ENCODE peak calls at places on chromosomes 3 and 15, in eight cellular contexts. I, S, B, C, Q, R, H and L are unnamed samples.

GRCh38 chr3:130849111-130849552 is 44.8 kb upstream of the ATP2C1 start:
- DNase-seq in I (peak), S (no peak), B (no peak), C (no peak), Q (no peak), R (no peak), H (no peak), L (no peak)

GRCh38 chr3:13596426-13597205 is 47.7 kb downstream of the FBLN2 start:
- DNase-seq in I (no peak), S (no peak), B (no peak), C (no peak), Q (no peak), R (no peak), H (no peak), L (no peak)

GRCh38 chr15:64232400-64232799 is 69.6 kb upstream of the PPIB start:
- DNase-seq in I (no peak), S (no peak), B (peak), C (no peak), Q (no peak), R (no peak), H (no peak), L (peak)

GRCh38 chr3:144341461-144341860 is 369.8 kb downstream of the DIPK2A start:
- DNase-seq in I (no peak), S (no peak), B (no peak), C (no peak), Q (no peak), R (no peak), H (no peak), L (no peak)

GRCh38 chr15:39869858-39870515 is 50.1 kb downstream of the GPR176 start:
- DNase-seq in I (no peak), S (no peak), B (no peak), C (no peak), Q (no peak), R (no peak), H (no peak), L (peak)

GRCh38 chr3:187150599-187150998 is 11.3 kb upstream of the RPL39L start:
- DNase-seq in I (no peak), S (no peak), B (no peak), C (no peak), Q (peak), R (peak), H (no peak), L (no peak)

GRCh38 chr3:123693584-123693983 is 108.7 kb upstream of the HACD2 start:
- DNase-seq in I (no peak), S (no peak), B (no peak), C (no peak), Q (no peak), R (no peak), H (no peak), L (no peak)

GRCh38 chr15:84991313-84991712 is 9.7 kb downstream of the PDE8A start:
- DNase-seq in I (no peak), S (no peak), B (no peak), C (no peak), Q (no peak), R (no peak), H (no peak), L (no peak)

GRCh38 chr3:168696119-168696518 is 600.4 kb upstream of the GOLIM4 start:
- DNase-seq in I (no peak), S (no peak), B (no peak), C (no peak), Q (no peak), R (no peak), H (no peak), L (no peak)

GRCh38 chr3:159775372-159775961 is 213.2 kb upstream of the IL12A start:
- DNase-seq in I (no peak), S (peak), B (peak), C (peak), Q (peak), R (peak), H (no peak), L (peak)

GRCh38 chr3:139518926-139519842 is 20.4 kb downstream of the RBP1 start:
- DNase-seq in I (no peak), S (no peak), B (no peak), C (no peak), Q (no peak), R (no peak), H (no peak), L (no peak)

GRCh38 chr3:15858547-15859506 is 61.0 kb upstream of the ANKRD28 start:
- DNase-seq in I (peak), S (no peak), B (no peak), C (peak), Q (peak), R (peak), H (no peak), L (peak)

GRCh38 chr3:126136428-126137220 is 43.8 kb downstream of the ALDH1L1 start:
- DNase-seq in I (no peak), S (no peak), B (no peak), C (no peak), Q (no peak), R (no peak), H (no peak), L (no peak)

GRCh38 chr3:125245521-125245920 is 33.0 kb upstream of the SLC12A8 start:
- DNase-seq in I (no peak), S (no peak), B (peak), C (no peak), Q (no peak), R (no peak), H (no peak), L (no peak)

GRCh38 chr15:35557544-35557943 is 11.6 kb upstream of the DPH6 start:
- DNase-seq in I (no peak), S (no peak), B (peak), C (no peak), Q (peak), R (no peak), H (peak), L (peak)

GRCh38 chr3:150331978-150332568 is 76.0 kb upstream of the TSC22D2 start:
- DNase-seq in I (no peak), S (no peak), B (no peak), C (no peak), Q (no peak), R (no peak), H (no peak), L (no peak)

GRCh38 chr15:50134524-50135024 is 15.5 kb upstream of the ATP8B4 start:
- DNase-seq in I (no peak), S (no peak), B (peak), C (no peak), Q (no peak), R (no peak), H (peak), L (peak)

GRCh38 chr3:194300392-194300758 is 50.8 kb downstream of the CPN2 start:
- DNase-seq in I (no peak), S (no peak), B (peak), C (no peak), Q (no peak), R (peak), H (no peak), L (peak)

GRCh38 chr3:43707998-43708397 is 17.3 kb downstream of the ABHD5 start:
- DNase-seq in I (no peak), S (no peak), B (peak), C (no peak), Q (peak), R (no peak), H (peak), L (peak)

GRCh38 chr15:99440551-99441426 is 125.0 kb upstream of the MEF2A start:
- DNase-seq in I (no peak), S (no peak), B (no peak), C (no peak), Q (no peak), R (no peak), H (no peak), L (no peak)

GRCh38 chr15:88250826-88251225 is 5.7 kb downstream of the NTRK3 start:
- DNase-seq in I (no peak), S (no peak), B (no peak), C (no peak), Q (no peak), R (no peak), H (no peak), L (no peak)
- H3K4me3 ChIP-seq in I (no peak), S (no peak), B (no peak), C (no peak), Q (no peak), R (no peak), H (no peak), L (no peak)

DNA sequence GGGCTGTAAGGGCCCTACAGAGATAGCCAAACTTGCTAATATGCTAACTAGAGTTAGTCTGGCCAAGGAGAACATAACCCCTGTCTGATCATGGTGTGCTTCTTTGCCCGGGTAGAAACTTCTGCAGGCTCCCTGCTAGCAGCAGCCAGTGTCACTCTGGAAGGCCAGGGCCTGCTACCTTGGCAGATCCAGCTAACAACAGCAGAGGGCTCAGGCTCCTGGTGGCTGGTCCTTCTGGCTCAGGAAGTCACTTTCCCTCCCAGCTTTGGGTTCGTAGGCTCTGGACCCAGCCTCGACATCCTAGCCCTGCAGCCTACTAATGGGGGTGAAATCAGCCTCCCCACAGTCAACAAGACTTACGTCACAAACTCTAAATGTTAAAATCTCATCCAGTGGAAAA is 373.7 kb upstream of the RGMA start:
- DNase-seq in I (no peak), S (no peak), B (no peak), C (no peak), Q (no peak), R (no peak), H (no peak), L (no peak)
- TF ChIP-seq CTCF in I (no peak), S (no peak), B (no peak), C (no peak), Q (no peak), R (peak), H (no peak), L (no peak)

GRCh38 chr3:21750831-21751391 is at the start of gene ZNF385D:
- DNase-seq in I (no peak), S (peak), B (peak), C (no peak), Q (no peak), R (peak), H (no peak), L (peak)

GRCh38 chr3:21750291-21750690 is 719 bp downstream of the ZNF385D start:
- DNase-seq in I (no peak), S (no peak), B (peak), C (no peak), Q (no peak), R (peak), H (no peak), L (no peak)

GRCh38 chr3:21751891-21752290 is 881 bp upstream of the ZNF385D start:
- DNase-seq in I (no peak), S (no peak), B (no peak), C (no peak), Q (no peak), R (no peak), H (no peak), L (no peak)

GRCh38 chr3:21745971-21746370 is 5.0 kb downstream of the ZNF385D start:
- DNase-seq in I (no peak), S (no peak), B (peak), C (no peak), Q (no peak), R (no peak), H (no peak), L (peak)

GRCh38 chr3:21747376-21747775 is 3.6 kb downstream of the ZNF385D start:
- DNase-seq in I (no peak), S (no peak), B (peak), C (no peak), Q (no peak), R (no peak), H (no peak), L (peak)
- H3K4me3 ChIP-seq in I (no peak), S (peak), B (no peak), C (no peak), Q (no peak), R (no peak), H (no peak), L (no peak)

GRCh38 chr3:62237296-62237948 is 135.9 kb downstream of the FEZF2 start:
- DNase-seq in I (no peak), S (no peak), B (no peak), C (no peak), Q (no peak), R (no peak), H (no peak), L (no peak)

GRCh38 chr3:62229201-62229600 is 144.1 kb downstream of the FEZF2 start:
- DNase-seq in I (no peak), S (no peak), B (no peak), C (no peak), Q (no peak), R (peak), H (no peak), L (no peak)

GRCh38 chr3:62228467-62228866 is 144.9 kb downstream of the FEZF2 start:
- DNase-seq in I (no peak), S (no peak), B (no peak), C (no peak), Q (no peak), R (no peak), H (no peak), L (no peak)

GRCh38 chr3:62229908-62230307 is 143.4 kb downstream of the FEZF2 start:
- DNase-seq in I (no peak), S (no peak), B (no peak), C (no peak), Q (peak), R (peak), H (no peak), L (no peak)

GRCh38 chr3:62233065-62233464 is 140.3 kb downstream of the FEZF2 start:
- DNase-seq in I (no peak), S (no peak), B (no peak), C (no peak), Q (no peak), R (peak), H (no peak), L (no peak)
- TF ChIP-seq CTCF in I (no peak), S (no peak), B (no peak), C (no peak), Q (no peak), R (peak), H (no peak), L (no peak)

GRCh38 chr3:99931059-99931458 is 113.4 kb downstream of the CMSS1 start:
- DNase-seq in I (no peak), S (no peak), B (no peak), C (no peak), Q (no peak), R (no peak), H (no peak), L (no peak)

GRCh38 chr3:99939834-99940233 is 122.2 kb downstream of the CMSS1 start:
- DNase-seq in I (no peak), S (no peak), B (no peak), C (no peak), Q (no peak), R (no peak), H (no peak), L (no peak)

GRCh38 chr3:99933971-99934750 is 116.5 kb downstream of the CMSS1 start:
- DNase-seq in I (no peak), S (no peak), B (no peak), C (no peak), Q (no peak), R (no peak), H (no peak), L (no peak)

GRCh38 chr3:99938270-99938955 is 120.8 kb downstream of the CMSS1 start:
- DNase-seq in I (no peak), S (no peak), B (peak), C (no peak), Q (no peak), R (no peak), H (no peak), L (no peak)

DNA sequence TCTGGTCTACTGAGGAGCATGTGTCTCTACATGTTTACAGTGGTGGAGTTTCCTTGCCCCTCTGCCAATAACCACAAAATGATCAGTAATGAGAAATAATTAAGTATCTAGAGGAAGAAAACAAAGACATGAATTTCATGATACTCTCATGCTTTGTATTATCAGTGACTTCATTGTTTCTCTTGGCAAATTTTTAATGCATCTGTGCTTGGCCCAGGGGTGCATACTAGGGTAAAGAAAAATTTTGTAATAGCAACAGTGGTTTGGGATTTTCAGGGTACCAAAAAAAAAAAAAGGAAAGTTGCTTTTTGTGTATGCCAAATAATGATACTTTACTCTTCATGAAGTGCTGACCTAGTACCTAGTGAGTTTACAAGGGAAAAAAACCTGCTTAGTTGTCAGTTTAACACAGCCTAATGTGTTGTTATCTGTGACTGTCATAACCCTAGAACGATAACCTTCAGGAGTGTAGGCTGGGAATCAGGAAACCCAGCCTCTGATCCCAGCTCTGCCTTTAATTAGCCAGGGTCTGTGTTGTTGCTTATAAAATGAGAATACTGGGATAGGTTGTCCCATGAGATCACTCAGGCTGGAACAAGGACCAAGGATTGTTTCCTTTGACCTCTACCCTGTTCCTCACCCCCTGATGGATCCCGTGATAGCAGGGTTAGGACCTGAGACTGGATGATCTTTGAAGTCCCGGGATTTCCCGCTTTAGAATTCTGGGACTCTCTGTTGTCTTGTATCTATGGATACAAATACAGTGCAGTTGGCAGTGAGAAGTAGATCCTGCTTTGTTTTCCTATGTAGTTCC is 117.5 kb downstream of the CMSS1 start:
- DNase-seq in I (no peak), S (no peak), B (no peak), C (no peak), Q (no peak), R (no peak), H (no peak), L (peak)
- H3K4me3 ChIP-seq in I (no peak), S (no peak), B (no peak), C (no peak), Q (no peak), R (no peak), H (no peak), L (no peak)

GRCh38 chr15:88242586-88242985 is 14.0 kb downstream of the NTRK3 start:
- DNase-seq in I (no peak), S (no peak), B (no peak), C (no peak), Q (no peak), R (no peak), H (no peak), L (no peak)

GRCh38 chr15:88241461-88241860 is 15.1 kb downstream of the NTRK3 start:
- DNase-seq in I (no peak), S (no peak), B (no peak), C (no peak), Q (no peak), R (no peak), H (no peak), L (no peak)

GRCh38 chr15:88243156-88243555 is 13.4 kb downstream of the NTRK3 start:
- DNase-seq in I (no peak), S (no peak), B (no peak), C (no peak), Q (no peak), R (no peak), H (no peak), L (no peak)

GRCh38 chr15:88238618-88239430 is 17.7 kb downstream of the NTRK3 start:
- DNase-seq in I (no peak), S (no peak), B (peak), C (no peak), Q (no peak), R (no peak), H (peak), L (peak)

DNA sequence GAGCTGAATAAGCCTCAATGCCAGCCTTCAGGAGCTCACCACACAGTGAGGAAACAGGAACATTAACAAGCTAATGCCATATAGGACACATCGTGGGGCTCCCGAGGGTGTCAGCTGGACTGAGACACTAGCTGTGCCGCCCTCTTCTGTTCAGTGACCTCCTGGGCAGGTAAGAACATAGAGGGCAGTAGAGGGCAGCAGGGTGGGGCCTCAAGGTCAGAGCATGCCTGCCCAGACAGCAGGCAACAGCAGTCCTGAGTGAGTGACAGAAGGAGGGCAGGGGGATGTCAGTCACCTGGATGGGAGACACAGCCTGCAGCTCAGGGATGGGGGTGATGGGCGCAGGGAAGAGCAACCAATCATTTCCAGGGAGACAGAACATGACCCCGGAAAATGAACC is 15.5 kb downstream of the NTRK3 start:
- DNase-seq in I (no peak), S (no peak), B (no peak), C (no peak), Q (no peak), R (peak), H (no peak), L (no peak)
- TF ChIP-seq CTCF in I (peak), S (no peak), B (no peak), C (no peak), Q (no peak), R (peak), H (no peak), L (no peak)

GRCh38 chr3:39542588-39542988 is 75.1 kb downstream of the MOBP start:
- DNase-seq in I (peak), S (no peak), B (no peak), C (no peak), Q (no peak), R (no peak), H (no peak), L (no peak)

GRCh38 chr3:39540162-39540921 is 72.9 kb downstream of the MOBP start:
- DNase-seq in I (no peak), S (no peak), B (no peak), C (no peak), Q (no peak), R (no peak), H (no peak), L (no peak)

GRCh38 chr3:39541917-39542329 is 74.4 kb downstream of the MOBP start:
- DNase-seq in I (no peak), S (no peak), B (peak), C (no peak), Q (peak), R (peak), H (no peak), L (peak)

DNA sequence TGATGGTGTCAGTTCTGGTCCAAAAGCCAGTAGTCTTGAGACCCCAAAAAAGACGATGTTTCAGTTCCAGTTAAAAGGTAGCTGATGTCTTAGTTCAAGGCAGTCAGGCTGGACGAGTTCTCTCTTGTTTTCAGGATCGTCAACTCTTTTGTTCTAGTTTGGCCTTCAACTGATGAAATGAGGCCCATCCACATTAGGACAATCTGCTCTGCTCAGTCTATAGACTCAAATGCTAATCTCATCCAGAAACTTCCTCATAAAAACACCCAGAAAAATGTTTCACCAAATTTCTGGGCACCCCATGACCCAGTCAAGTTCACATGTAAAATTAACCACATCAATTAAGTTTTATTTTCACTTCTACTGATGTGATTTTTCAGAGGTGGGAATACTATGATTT is 74.0 kb downstream of the MOBP start:
- DNase-seq in I (no peak), S (no peak), B (no peak), C (no peak), Q (no peak), R (no peak), H (no peak), L (no peak)
- H3K4me3 ChIP-seq in I (no peak), S (no peak), B (no peak), C (no peak), Q (no peak), R (no peak), H (no peak), L (no peak)

GRCh38 chr3:84820126-84820525 is 138.7 kb upstream of the CADM2 start:
- DNase-seq in I (no peak), S (no peak), B (no peak), C (no peak), Q (no peak), R (no peak), H (no peak), L (no peak)

GRCh38 chr3:84830476-84830875 is 128.3 kb upstream of the CADM2 start:
- DNase-seq in I (no peak), S (no peak), B (no peak), C (no peak), Q (no peak), R (no peak), H (no peak), L (no peak)

GRCh38 chr3:84820906-84821305 is 137.9 kb upstream of the CADM2 start:
- DNase-seq in I (no peak), S (no peak), B (no peak), C (no peak), Q (no peak), R (no peak), H (no peak), L (no peak)

GRCh38 chr3:84825817-84826216 is 133.0 kb upstream of the CADM2 start:
- DNase-seq in I (no peak), S (no peak), B (no peak), C (no peak), Q (no peak), R (peak), H (no peak), L (no peak)
- TF ChIP-seq CTCF in I (no peak), S (no peak), B (no peak), C (no peak), Q (no peak), R (peak), H (no peak), L (no peak)